ENCODE peak calls at places on chromosome 1, in four cellular contexts. One of them, this sample, is unnamed.
A peak's percentile ranks its signal among the peaks of the same experiment; 100 is the strongest.

GRCh38 chr1:232585486-232585885 is 44.4 kb downstream of the SIPA1L2 start:
- DNase-seq in mammary epithelial cell: no peak
- DNase-seq in prostate gland: no peak
- DNase-seq in IMR-90: no peak
- DNase-seq in this sample: no peak

GRCh38 chr1:165073402-165074007 is 283.0 kb downstream of the LMX1A start:
- DNase-seq in mammary epithelial cell: peak; percentile 35
- DNase-seq in prostate gland: peak; percentile 19
- DNase-seq in IMR-90: peak; percentile 56
- DNase-seq in this sample: no peak

GRCh38 chr1:156513189-156513588 is 12.6 kb upstream of the MEF2D start:
- DNase-seq in mammary epithelial cell: no peak
- DNase-seq in prostate gland: no peak
- DNase-seq in IMR-90: peak; percentile 53
- DNase-seq in this sample: no peak

GRCh38 chr1:165215676-165216075 is 140.8 kb downstream of the LMX1A start:
- DNase-seq in mammary epithelial cell: peak; percentile 7
- DNase-seq in prostate gland: no peak
- DNase-seq in IMR-90: no peak
- DNase-seq in this sample: no peak

GRCh38 chr1:34364376-34364775 is 187.7 kb downstream of the C1orf94 start:
- DNase-seq in mammary epithelial cell: no peak
- DNase-seq in prostate gland: no peak
- DNase-seq in IMR-90: no peak
- DNase-seq in this sample: peak; percentile 11

GRCh38 chr1:41496080-41497055 is 11.9 kb upstream of the EDN2 start:
- DNase-seq in mammary epithelial cell: peak; percentile 82
- DNase-seq in prostate gland: peak; percentile 93
- DNase-seq in IMR-90: peak; percentile 83
- DNase-seq in this sample: peak; percentile 87

GRCh38 chr1:192763756-192764155 is 45.1 kb upstream of the RGS2 start:
- DNase-seq in mammary epithelial cell: no peak
- DNase-seq in prostate gland: no peak
- DNase-seq in IMR-90: peak; percentile 87
- DNase-seq in this sample: no peak

GRCh38 chr1:31762726-31763670 is 1.1 kb downstream of the ADGRB2 start:
- DNase-seq in mammary epithelial cell: peak; percentile 43
- DNase-seq in prostate gland: peak; percentile 68
- DNase-seq in IMR-90: peak; percentile 27
- DNase-seq in this sample: peak; percentile 36

GRCh38 chr1:220926146-220926545 is 46.9 kb downstream of the HLX start:
- DNase-seq in mammary epithelial cell: no peak
- DNase-seq in prostate gland: no peak
- DNase-seq in IMR-90: peak; percentile 7
- DNase-seq in this sample: no peak

GRCh38 chr1:93056214-93056613 is 22.9 kb upstream of the MTF2 start:
- DNase-seq in mammary epithelial cell: peak; percentile 32
- DNase-seq in prostate gland: no peak
- DNase-seq in IMR-90: peak; percentile 55
- DNase-seq in this sample: no peak

GRCh38 chr1:109151146-109151545 is 37.2 kb downstream of the ELAPOR1 start:
- DNase-seq in mammary epithelial cell: peak; percentile 45
- DNase-seq in prostate gland: peak; percentile 27
- DNase-seq in IMR-90: peak; percentile 74
- DNase-seq in this sample: no peak

GRCh38 chr1:234433563-234434285 is 45.3 kb downstream of the TARBP1 start:
- DNase-seq in mammary epithelial cell: peak; percentile 69
- DNase-seq in prostate gland: no peak
- DNase-seq in IMR-90: peak; percentile 81
- DNase-seq in this sample: no peak

GRCh38 chr1:8238141-8239038 is 79.5 kb upstream of the SLC45A1 start:
- DNase-seq in mammary epithelial cell: no peak
- DNase-seq in prostate gland: no peak
- DNase-seq in IMR-90: peak; percentile 99
- DNase-seq in this sample: no peak

GRCh38 chr1:158374864-158375263 is 21.2 kb downstream of the CD1E start:
- DNase-seq in mammary epithelial cell: no peak
- DNase-seq in prostate gland: no peak
- DNase-seq in IMR-90: no peak
- DNase-seq in this sample: no peak

GRCh38 chr1:78104322-78104721 is 58.6 kb downstream of the GIPC2 start:
- DNase-seq in mammary epithelial cell: no peak
- DNase-seq in prostate gland: no peak
- DNase-seq in IMR-90: peak; percentile 81
- DNase-seq in this sample: no peak

GRCh38 chr1:147177611-147178370 is 5.5 kb upstream of the PRKAB2 start:
- DNase-seq in mammary epithelial cell: no peak
- DNase-seq in prostate gland: no peak
- DNase-seq in IMR-90: peak; percentile 73
- DNase-seq in this sample: no peak

GRCh38 chr1:96361961-96362360 is 359.6 kb upstream of the PTBP2 start:
- DNase-seq in mammary epithelial cell: no peak
- DNase-seq in prostate gland: no peak
- DNase-seq in IMR-90: no peak
- DNase-seq in this sample: no peak

GRCh38 chr1:91487469-91487868 is 13.2 kb upstream of the CDC7 start:
- DNase-seq in mammary epithelial cell: no peak
- DNase-seq in prostate gland: no peak
- DNase-seq in IMR-90: no peak
- DNase-seq in this sample: no peak

GRCh38 chr1:8822383-8823294 is 5.2 kb upstream of the RERE start:
- DNase-seq in mammary epithelial cell: peak; percentile 84
- DNase-seq in prostate gland: no peak
- DNase-seq in IMR-90: peak; percentile 89
- DNase-seq in this sample: no peak

GRCh38 chr1:116697892-116698595 is 30.5 kb upstream of the IGSF3 start:
- DNase-seq in mammary epithelial cell: peak; percentile 54
- DNase-seq in prostate gland: no peak
- DNase-seq in IMR-90: no peak
- DNase-seq in this sample: no peak

GRCh38 chr1:26360807-26361604 is 7.1 kb upstream of the CRYBG2 start:
- DNase-seq in mammary epithelial cell: no peak
- DNase-seq in prostate gland: no peak
- DNase-seq in IMR-90: no peak
- DNase-seq in this sample: no peak

GRCh38 chr1:165443539-165444289 is 1.2 kb downstream of the RXRG start:
- DNase-seq in mammary epithelial cell: no peak
- DNase-seq in prostate gland: no peak
- DNase-seq in IMR-90: no peak
- DNase-seq in this sample: no peak

GRCh38 chr1:62198781-62199125 is 4.1 kb downstream of the L1TD1 start:
- DNase-seq in mammary epithelial cell: no peak
- DNase-seq in prostate gland: no peak
- DNase-seq in IMR-90: no peak
- DNase-seq in this sample: no peak

GRCh38 chr1:52727114-52727586 is 897 bp downstream of the ZYG11B start:
- DNase-seq in mammary epithelial cell: peak; percentile 8
- DNase-seq in prostate gland: no peak
- DNase-seq in IMR-90: no peak
- DNase-seq in this sample: no peak

GRCh38 chr1:17494114-17494729 is 45.3 kb upstream of the ARHGEF10L start:
- DNase-seq in mammary epithelial cell: peak; percentile 77
- DNase-seq in prostate gland: peak; percentile 30
- DNase-seq in IMR-90: peak; percentile 69
- DNase-seq in this sample: peak; percentile 64

GRCh38 chr1:219549215-219549614 is 63.7 kb downstream of the ZC3H11B start:
- DNase-seq in mammary epithelial cell: no peak
- DNase-seq in prostate gland: no peak
- DNase-seq in IMR-90: no peak
- DNase-seq in this sample: no peak

GRCh38 chr1:119367332-119368124 is 1.1 kb upstream of the HAO2 start:
- DNase-seq in mammary epithelial cell: peak; percentile 57
- DNase-seq in prostate gland: no peak
- DNase-seq in IMR-90: peak; percentile 45
- DNase-seq in this sample: no peak

GRCh38 chr1:184982002-184982954 is 8.0 kb upstream of the NIBAN1 start:
- DNase-seq in mammary epithelial cell: peak; percentile 58
- DNase-seq in prostate gland: peak; percentile 77
- DNase-seq in IMR-90: peak; percentile 80
- DNase-seq in this sample: peak; percentile 79

GRCh38 chr1:197788741-197789476 is 13.6 kb upstream of the DENND1B start:
- DNase-seq in mammary epithelial cell: no peak
- DNase-seq in prostate gland: no peak
- DNase-seq in IMR-90: no peak
- DNase-seq in this sample: no peak

GRCh38 chr1:85019989-85020388 is 23.1 kb upstream of the MCOLN2 start:
- DNase-seq in mammary epithelial cell: no peak
- DNase-seq in prostate gland: no peak
- DNase-seq in IMR-90: peak; percentile 10
- DNase-seq in this sample: no peak

GRCh38 chr1:163168053-163168452 is 34.7 kb downstream of the RGS5 start:
- DNase-seq in mammary epithelial cell: peak; percentile 87
- DNase-seq in prostate gland: peak; percentile 5
- DNase-seq in IMR-90: peak; percentile 96
- DNase-seq in this sample: no peak

GRCh38 chr1:201758508-201759050 is 70.4 kb upstream of the IPO9 start:
- DNase-seq in mammary epithelial cell: no peak
- DNase-seq in prostate gland: no peak
- DNase-seq in IMR-90: no peak
- DNase-seq in this sample: no peak

This sample was measured in lung.